ENCODE peak calls at places on chromosome 5, in ten cellular contexts. X, U, Y, S, D, R, C, T, J and F are unnamed samples.

GRCh38 chr5:15566306-15566705 is 66.3 kb downstream of the FBXL7 start:
- DNase-seq in R (no peak), J (no peak), T (no peak), D (no peak), X (no peak), C (no peak), S (no peak), U (no peak), Y (no peak), F (no peak)

GRCh38 chr5:72817639-72818266 is 1.3 kb downstream of the TNPO1 start:
- DNase-seq in U (no peak), C (no peak), S (peak), J (no peak), Y (no peak), R (no peak), T (no peak), X (no peak), D (peak), F (no peak)

GRCh38 chr5:143693691-143694252 is 118.2 kb upstream of the HMHB1 start:
- DNase-seq in S (peak), C (no peak), J (no peak), D (no peak), T (no peak), X (no peak), Y (no peak), U (no peak), R (no peak), F (no peak)

GRCh38 chr5:5298841-5299543 is 123.5 kb upstream of the ICE1 start:
- DNase-seq in D (no peak), Y (peak), S (no peak), R (no peak), C (no peak), T (no peak), X (no peak), U (no peak), J (no peak), F (no peak)

GRCh38 chr5:129803403-129803802 is 55.5 kb downstream of the MINAR2 start:
- DNase-seq in Y (no peak), T (no peak), R (no peak), D (no peak), X (peak), C (no peak), U (no peak), S (no peak), J (no peak), F (no peak)

GRCh38 chr5:72407078-72407477 is 86.9 kb downstream of the PTCD2 start:
- DNase-seq in C (no peak), R (no peak), T (no peak), Y (no peak), X (no peak), D (no peak), S (no peak), U (no peak), J (no peak), F (no peak)

GRCh38 chr5:4720831-4721230 is 419.3 kb upstream of the ADAMTS16 start:
- DNase-seq in C (no peak), U (no peak), T (no peak), Y (no peak), S (no peak), X (no peak), J (no peak), D (no peak), R (no peak), F (no peak)

GRCh38 chr5:116573279-116573616 is 1.4 kb downstream of the SEMA6A start:
- DNase-seq in J (no peak), X (peak), R (peak), S (peak), C (peak), Y (peak), D (no peak), T (no peak), U (peak), F (peak)

GRCh38 chr5:56054651-56055050 is 59.9 kb upstream of the IL6ST start:
- DNase-seq in C (no peak), R (no peak), S (no peak), D (no peak), Y (no peak), T (no peak), X (no peak), U (no peak), J (no peak), F (no peak)

GRCh38 chr5:65861830-65862241 is 64.5 kb upstream of the ERBIN start:
- DNase-seq in C (no peak), X (no peak), J (no peak), T (no peak), D (no peak), Y (no peak), R (no peak), S (no peak), U (no peak), F (no peak)

GRCh38 chr5:72648511-72648910 is 141.3 kb upstream of the ZNF366 start:
- DNase-seq in S (no peak), R (no peak), U (no peak), J (no peak), C (peak), D (no peak), T (no peak), X (no peak), Y (no peak), F (no peak)

GRCh38 chr5:151825445-151825844 is 53.7 kb downstream of the G3BP1 start:
- DNase-seq in D (peak), Y (peak), S (peak), C (peak), R (peak), X (no peak), J (peak), T (no peak), U (peak), F (no peak)

GRCh38 chr5:7745882-7746735 is 104.8 kb downstream of the CFAP90 start:
- DNase-seq in U (peak), X (no peak), T (no peak), S (peak), D (peak), Y (peak), C (peak), J (peak), R (peak), F (peak)

GRCh38 chr5:79842006-79842881 is 148.8 kb downstream of the MTX3 start:
- DNase-seq in Y (no peak), C (no peak), T (peak), R (no peak), S (no peak), J (no peak), D (no peak), U (no peak), X (no peak), F (peak)
- TF ChIP-seq POLR2AphosphoS5 in Y (no peak), C (no peak), T (no peak), R (no peak), S (no peak), J (no peak), D (no peak), U (no peak), X (no peak), F (no peak)

GRCh38 chr5:122192883-122193496 is 63.6 kb downstream of the ZNF474 start:
- DNase-seq in U (no peak), T (no peak), X (no peak), R (peak), Y (peak), C (no peak), S (peak), D (peak), J (peak), F (no peak)
- TF ChIP-seq CTCF in U (peak), T (peak), X (peak), R (peak), Y (peak), C (peak), S (peak), D (peak), J (peak), F (peak)

GRCh38 chr5:149133795-149134777 is 7.2 kb upstream of the ABLIM3 start:
- DNase-seq in T (no peak), J (no peak), C (no peak), S (peak), Y (no peak), D (no peak), U (no peak), R (no peak), X (no peak), F (no peak)
- TF ChIP-seq POLR2AphosphoS5 in T (peak), J (no peak), C (no peak), S (peak), Y (peak), D (no peak), U (no peak), R (no peak), X (peak), F (no peak)

DNA sequence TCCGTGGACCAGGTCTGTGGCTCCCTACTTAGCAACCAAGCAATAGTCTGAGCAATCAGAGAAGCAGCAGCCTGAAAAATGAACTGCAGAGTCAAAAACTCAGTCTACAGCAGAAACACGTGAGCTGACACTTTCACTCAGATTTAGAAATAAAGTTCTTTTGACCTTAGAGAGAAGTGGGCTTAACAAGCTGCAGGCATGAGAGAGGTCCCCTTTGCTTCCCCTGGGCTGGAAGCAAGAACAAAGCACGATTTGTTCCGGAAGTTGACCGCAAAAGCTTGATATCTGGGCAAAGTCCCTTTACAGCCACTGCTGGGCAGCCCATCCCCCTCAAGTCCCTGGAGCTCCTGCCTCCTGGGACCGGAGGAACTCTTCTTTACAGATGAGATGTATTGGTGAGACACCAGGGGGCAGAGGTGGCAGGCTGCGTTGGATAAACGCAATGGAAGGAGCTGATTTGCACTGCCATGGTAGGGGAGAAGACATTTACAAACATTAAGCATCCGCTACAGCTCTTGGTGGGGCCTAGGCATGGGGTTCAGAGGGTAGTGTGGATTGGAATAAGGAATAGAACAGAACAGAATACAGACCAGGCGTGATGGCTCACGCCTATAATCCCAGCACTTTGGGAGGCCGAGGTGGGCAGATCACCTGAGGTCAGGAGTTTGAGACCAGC is 5.8 kb upstream of the SOWAHA start:
- DNase-seq in Y (no peak), D (peak), S (no peak), U (peak), X (peak), R (no peak), C (peak), T (no peak), J (peak), F (peak)
- TF ChIP-seq CTCF in Y (peak), D (peak), S (no peak), U (peak), X (no peak), R (no peak), C (no peak), T (no peak), J (peak), F (no peak)

DNA sequence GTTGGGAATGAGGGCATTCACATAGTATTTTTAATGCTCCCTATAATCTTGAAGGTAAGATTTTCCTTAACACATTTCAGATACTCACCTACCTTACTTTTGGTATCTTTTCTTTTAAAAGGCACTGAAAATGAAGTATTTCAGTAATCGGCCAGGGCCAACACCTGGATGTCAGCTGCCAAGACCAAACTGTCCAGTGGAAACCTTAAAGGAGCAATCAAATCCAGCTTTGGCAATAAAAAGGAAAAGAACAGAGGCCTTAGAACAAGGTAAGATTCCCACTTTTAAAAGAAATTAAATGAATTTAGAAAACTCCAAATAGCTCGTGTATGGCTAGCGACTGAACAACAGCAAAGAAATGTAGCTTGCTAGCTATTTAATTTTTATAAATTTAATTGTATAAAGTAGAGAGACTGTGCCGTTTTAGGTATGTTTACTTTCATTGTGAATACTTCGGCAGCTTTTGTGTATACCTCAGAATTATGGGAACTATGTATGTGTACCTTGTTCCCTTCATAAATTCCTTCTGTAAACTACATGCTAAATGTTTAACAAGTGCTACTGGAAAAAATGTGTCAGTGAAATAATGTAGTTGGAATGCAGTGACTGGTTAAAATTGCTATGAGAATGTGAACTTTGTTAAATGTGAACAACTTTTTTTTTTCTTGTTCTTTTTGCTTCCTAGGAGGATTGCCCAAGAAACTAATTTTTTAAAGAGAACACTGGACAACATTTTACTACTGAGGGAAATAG is 41.9 kb downstream of the CDK7 start:
- DNase-seq in R (no peak), D (no peak), Y (no peak), X (no peak), T (no peak), J (peak), U (no peak), C (no peak), S (no peak), F (no peak)
- TF ChIP-seq POLR2AphosphoS5 in R (peak), D (no peak), Y (no peak), X (no peak), T (no peak), J (no peak), U (no peak), C (no peak), S (no peak), F (no peak)

DNA sequence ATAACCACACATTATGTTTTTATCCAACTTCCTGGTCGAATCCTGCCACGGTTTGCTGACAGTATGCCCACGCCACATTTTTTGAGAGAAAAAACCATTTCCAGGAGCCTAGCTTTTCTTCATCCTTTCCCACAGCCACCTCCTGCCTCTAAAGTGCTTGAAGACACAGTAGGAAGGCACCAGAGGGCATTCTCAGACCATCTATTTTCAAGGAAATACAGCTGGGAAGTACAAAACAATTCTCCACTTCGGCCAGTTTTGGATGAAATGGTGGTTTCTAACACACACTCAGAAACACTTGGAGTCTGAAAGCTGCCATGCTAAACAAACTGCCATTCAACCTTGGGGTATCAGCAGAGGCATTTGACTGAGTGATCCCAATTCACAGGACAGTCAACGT is 86.3 kb upstream of the RPS23 start:
- DNase-seq in T (no peak), Y (peak), S (peak), D (peak), X (no peak), J (no peak), R (no peak), U (no peak), C (no peak), F (no peak)
- TF ChIP-seq CTCF in T (peak), Y (peak), S (peak), D (peak), X (no peak), J (peak), R (no peak), U (peak), C (no peak), F (peak)